ENCODE peak calls at places on chromosomes 1 and 21, in nine cellular contexts. I is NCI-H1105; V is hypothalamus; B is brain pericyte; Q is hippocampal formation; Z is cardiac septum; D is hepatic stellate cell; X is activated CD8-positive, alpha-beta memory T cell treated with anti-CD3 and anti-CD28 coated beads, Interleukin-2, amount 50 U/mL, for 48 hours; M is CD4-positive, alpha-beta T cell. U is an unnamed sample.

GRCh38 chr1:94590203-94591137 is 48.9 kb upstream of the F3 start:
- DNase-seq in I (no peak), V (no peak), B (no peak), Q (no peak), Z (no peak), D (no peak), X (no peak), M (no peak), U (no peak)

GRCh38 chr1:172719694-172720138 is 60.8 kb downstream of the FASLG start:
- DNase-seq in I (no peak), V (no peak), B (no peak), Q (no peak), Z (no peak), D (peak; percentile 29), X (no peak), M (no peak), U (peak; percentile 2)

GRCh38 chr1:119702384-119702783 is 9.3 kb upstream of the PHGDH start:
- DNase-seq in I (no peak), V (no peak), B (no peak), Q (no peak), Z (no peak), D (no peak), X (no peak), M (no peak), U (no peak)

GRCh38 chr1:119968601-119969000 is 72.3 kb upstream of the ADAM30 start:
- DNase-seq in I (no peak), V (no peak), B (no peak), Q (no peak), Z (no peak), D (no peak), X (no peak), M (no peak), U (no peak)

GRCh38 chr1:12486401-12487005 is 131.5 kb downstream of the DHRS3 start:
- DNase-seq in I (no peak), V (no peak), B (peak; percentile 32), Q (no peak), Z (no peak), D (no peak), X (no peak), M (no peak), U (no peak)

GRCh38 chr21:45088729-45089128 is 14.3 kb downstream of the ADARB1 start:
- DNase-seq in I (no peak), V (no peak), B (no peak), Q (no peak), Z (no peak), D (no peak), X (no peak), M (no peak), U (no peak)

GRCh38 chr1:202076050-202076511 is 46.6 kb upstream of the GPR37L1 start:
- DNase-seq in I (no peak), V (no peak), B (no peak), Q (no peak), Z (no peak), D (no peak), X (no peak), M (no peak), U (no peak)

GRCh38 chr1:207628776-207629175 is 16.2 kb upstream of the CR1L start:
- DNase-seq in I (no peak), V (no peak), B (no peak), Q (no peak), Z (no peak), D (no peak), X (no peak), M (no peak), U (no peak)

GRCh38 chr1:175303308-175303707 is 110.7 kb upstream of the KIAA0040 start:
- DNase-seq in I (no peak), V (no peak), B (no peak), Q (no peak), Z (no peak), D (no peak), X (no peak), M (no peak), U (no peak)

GRCh38 chr21:38250991-38251418 is 5.8 kb upstream of the KCNJ15 start:
- DNase-seq in I (no peak), V (no peak), B (no peak), Q (no peak), Z (no peak), D (no peak), X (no peak), M (no peak), U (no peak)

GRCh38 chr1:91842563-91842962 is 43.4 kb downstream of the TGFBR3 start:
- DNase-seq in I (no peak), V (no peak), B (no peak), Q (no peak), Z (no peak), D (no peak), X (no peak), M (no peak), U (no peak)

GRCh38 chr1:76868154-76868882 is 1.0 kb downstream of the ST6GALNAC5 start:
- DNase-seq in I (no peak), V (peak; percentile 6), B (no peak), Q (no peak), Z (no peak), D (peak; percentile 23), X (peak; percentile 68), M (no peak), U (no peak)

GRCh38 chr1:43493661-43494450 is 36.8 kb upstream of the PTPRF start:
- DNase-seq in I (no peak), V (no peak), B (no peak), Q (no peak), Z (no peak), D (no peak), X (no peak), M (no peak), U (no peak)

GRCh38 chr1:91997607-91998195 is 32.1 kb upstream of the EPHX4 start:
- DNase-seq in I (peak; percentile 43), V (no peak), B (peak; percentile 2), Q (peak; percentile 1), Z (no peak), D (peak; percentile 30), X (no peak), M (peak; percentile 3), U (peak; percentile 16)

GRCh38 chr1:181087400-181087901 is 1.0 kb upstream of the IER5 start:
- DNase-seq in I (no peak), V (no peak), B (no peak), Q (no peak), Z (no peak), D (no peak), X (no peak), M (no peak), U (no peak)